ENCODE peak calls at places on chromosomes 16 and 17, in seven cellular contexts. R is GM12878, Z is HCT116, X is H1, L is HepG2, A is K562, C is SK-N-SH. E is an unnamed sample.

GRCh38 chr17:64448665-64449512 is at the start of gene MILR1:
- DNase-seq in R (peak), Z (peak), X (no peak), L (no peak), A (peak), C (no peak), E (no peak)

GRCh38 chr16:30574678-30575077 is 3.2 kb upstream of the ZNF688 start:
- DNase-seq in R (no peak), Z (no peak), X (no peak), L (no peak), A (no peak), C (no peak), E (no peak)

GRCh38 chr16:1026057-1026783 is 44.6 kb downstream of the SOX8 start:
- DNase-seq in R (no peak), Z (no peak), X (no peak), L (no peak), A (no peak), C (no peak), E (no peak)

GRCh38 chr17:64200080-64201042 is 62.7 kb downstream of the TEX2 start:
- DNase-seq in R (peak), Z (no peak), X (no peak), L (no peak), A (no peak), C (no peak), E (no peak)

GRCh38 chr17:39196820-39197331 is 593 bp downstream of the CACNB1 start:
- DNase-seq in R (no peak), Z (no peak), X (peak), L (no peak), A (peak), C (peak), E (peak)

GRCh38 chr17:2710804-2711607 is 558 bp downstream of the CLUH start:
- DNase-seq in R (no peak), Z (no peak), X (no peak), L (peak), A (peak), C (peak), E (no peak)

GRCh38 chr17:43908111-43908721 is 880 bp upstream of the MPP2 start:
- DNase-seq in R (no peak), Z (peak), X (peak), L (no peak), A (peak), C (peak), E (peak)

GRCh38 chr17:47915667-47916242 is 19.7 kb downstream of the SP2 start:
- DNase-seq in R (no peak), Z (no peak), X (no peak), L (no peak), A (no peak), C (no peak), E (no peak)

GRCh38 chr17:51372345-51373004 is 112.1 kb downstream of the UTP18 start:
- DNase-seq in R (peak), Z (peak), X (no peak), L (peak), A (peak), C (no peak), E (peak)

GRCh38 chr16:3461120-3461519 is 17.6 kb downstream of the NAA60 start:
- DNase-seq in R (no peak), Z (no peak), X (no peak), L (no peak), A (no peak), C (no peak), E (no peak)

GRCh38 chr17:81401727-81402529 is 6.7 kb downstream of the BAHCC1 start:
- DNase-seq in R (no peak), Z (no peak), X (no peak), L (no peak), A (peak), C (peak), E (no peak)

GRCh38 chr17:59840908-59841666 is 51.7 kb downstream of the TUBD1 start:
- DNase-seq in R (no peak), Z (no peak), X (no peak), L (no peak), A (no peak), C (no peak), E (no peak)

GRCh38 chr17:4043862-4044261 is 79.6 kb upstream of the ATP2A3 start:
- DNase-seq in R (peak), Z (no peak), X (no peak), L (no peak), A (no peak), C (no peak), E (no peak)

GRCh38 chr17:50634123-50634914 is at the start of gene ABCC3:
- DNase-seq in R (no peak), Z (no peak), X (peak), L (peak), A (no peak), C (peak), E (peak)

GRCh38 chr17:82241926-82242697 is 13.3 kb downstream of the SLC16A3 start:
- DNase-seq in R (no peak), Z (no peak), X (no peak), L (peak), A (peak), C (peak), E (no peak)

GRCh38 chr16:1287982-1288670 is 21.3 kb upstream of the UBE2I start:
- DNase-seq in R (no peak), Z (no peak), X (no peak), L (no peak), A (no peak), C (no peak), E (peak)

GRCh38 chr17:28645576-28645939 is 600 bp upstream of the BLTP2 start:
- DNase-seq in R (no peak), Z (no peak), X (no peak), L (no peak), A (no peak), C (no peak), E (no peak)

GRCh38 chr17:82394296-82394695 is 22.7 kb downstream of the UTS2R start:
- DNase-seq in R (no peak), Z (no peak), X (no peak), L (no peak), A (no peak), C (no peak), E (no peak)

GRCh38 chr17:81295031-81295677 is at the start of gene SLC38A10:
- DNase-seq in R (peak), Z (peak), X (peak), L (peak), A (peak), C (peak), E (peak)

GRCh38 chr17:81831957-81832607 is 1.0 kb downstream of the MCRIP1 start:
- DNase-seq in R (no peak), Z (no peak), X (no peak), L (no peak), A (no peak), C (no peak), E (no peak)

GRCh38 chr17:44981221-44981968 is 13.3 kb upstream of the C1QL1 start:
- DNase-seq in R (no peak), Z (no peak), X (no peak), L (peak), A (no peak), C (no peak), E (peak)

GRCh38 chr17:50539762-50540440 is 7.1 kb upstream of the SPATA20 start:
- DNase-seq in R (no peak), Z (no peak), X (peak), L (no peak), A (peak), C (no peak), E (peak)

GRCh38 chr16:57564571-57565270 is 22.3 kb downstream of the ADGRG5 start:
- DNase-seq in R (no peak), Z (no peak), X (no peak), L (no peak), A (no peak), C (no peak), E (no peak)

GRCh38 chr17:11737290-11737679 is 139.0 kb downstream of the DNAH9 start:
- DNase-seq in R (no peak), Z (no peak), X (no peak), L (no peak), A (no peak), C (no peak), E (no peak)

GRCh38 chr17:11739848-11740247 is 141.6 kb downstream of the DNAH9 start:
- DNase-seq in R (no peak), Z (no peak), X (no peak), L (no peak), A (no peak), C (no peak), E (no peak)

GRCh38 chr17:11736613-11737289 is 138.5 kb downstream of the DNAH9 start:
- DNase-seq in R (no peak), Z (no peak), X (no peak), L (no peak), A (no peak), C (no peak), E (no peak)

GRCh38 chr17:11742891-11743290 is 144.6 kb downstream of the DNAH9 start:
- DNase-seq in R (no peak), Z (no peak), X (no peak), L (no peak), A (no peak), C (no peak), E (no peak)

DNA sequence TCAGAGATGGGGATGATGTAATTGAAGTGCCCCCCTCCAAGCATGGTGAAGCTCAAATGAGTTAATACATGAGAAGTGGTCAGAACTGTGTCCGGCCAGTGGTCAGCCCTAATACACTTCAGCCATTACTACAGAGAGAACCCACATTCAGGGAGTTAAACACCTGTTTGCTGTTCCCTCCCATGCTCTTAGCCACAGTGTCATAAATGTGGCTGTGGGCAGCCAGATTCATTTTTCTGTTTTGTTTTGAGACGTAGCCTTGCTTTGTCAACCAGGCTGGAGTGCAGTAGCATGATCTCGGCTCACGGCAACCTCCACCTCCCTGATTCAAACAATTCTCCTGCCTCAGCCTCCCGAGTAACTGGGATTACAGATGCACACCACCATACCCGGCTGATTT is 139.9 kb downstream of the DNAH9 start:
- DNase-seq in R (no peak), Z (no peak), X (no peak), L (no peak), A (no peak), C (no peak), E (no peak)
- TF ChIP-seq JUND in R (no peak), Z (no peak), X (no peak), L (no peak), A (no peak), C (no peak), E (no peak)

DNA sequence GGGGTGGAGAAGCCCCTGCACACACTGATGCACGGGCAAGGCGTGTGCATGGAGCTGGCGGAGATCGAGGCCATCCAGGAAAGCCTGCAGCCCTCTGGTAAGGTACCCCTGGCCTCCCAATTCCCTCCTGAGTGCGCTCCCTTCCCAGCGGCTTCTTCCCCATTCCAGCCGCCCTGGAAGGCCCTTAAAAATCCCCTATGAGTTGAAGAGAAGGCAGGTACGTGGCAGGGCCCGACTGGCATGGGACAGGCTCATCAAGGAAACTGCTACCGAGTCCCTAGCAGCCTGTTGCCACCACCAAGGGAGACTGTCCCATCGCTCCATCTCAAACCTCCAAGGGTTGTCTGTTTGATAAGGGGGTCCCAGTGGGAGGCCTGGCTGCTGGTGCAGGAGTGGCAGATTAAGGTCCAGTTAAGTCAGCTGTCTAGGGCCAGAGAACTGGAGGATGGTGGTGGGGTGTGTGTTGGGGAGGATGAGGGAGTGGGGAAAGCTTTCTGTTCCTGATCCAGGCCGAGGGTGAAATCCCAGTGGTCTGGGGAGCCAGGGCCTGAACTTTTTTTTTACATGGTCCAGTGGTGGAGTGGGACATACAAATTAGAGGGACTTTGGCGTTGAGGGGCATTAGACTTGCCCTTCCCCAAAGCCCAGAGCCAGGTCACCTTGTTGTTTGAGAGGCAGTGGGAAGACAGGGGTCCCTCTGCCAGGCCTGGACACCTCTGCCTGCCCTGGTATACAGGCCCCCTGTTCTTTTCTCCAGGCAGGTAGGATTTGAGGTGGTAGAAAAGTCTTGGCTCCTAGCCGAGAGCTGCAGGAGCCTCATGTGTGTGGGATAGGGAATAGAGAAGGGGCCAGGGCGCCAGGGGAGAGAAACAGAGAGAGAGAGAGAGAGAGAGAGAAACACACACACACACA is 994 bp downstream of the IGFBP4 start:
- DNase-seq in R (no peak), Z (no peak), X (peak), L (no peak), A (no peak), C (no peak), E (peak)
- TF ChIP-seq JUND in R (no peak), Z (no peak), X (no peak), L (no peak), A (no peak), C (no peak), E (no peak)

GRCh38 chr17:30345089-30345433 is 11.2 kb upstream of the TMIGD1 start:
- DNase-seq in R (no peak), Z (no peak), X (no peak), L (no peak), A (no peak), C (no peak), E (no peak)

GRCh38 chr17:30345527-30346075 is 11.7 kb upstream of the TMIGD1 start:
- DNase-seq in R (no peak), Z (no peak), X (no peak), L (peak), A (peak), C (no peak), E (no peak)

GRCh38 chr17:30347488-30347887 is 13.6 kb upstream of the TMIGD1 start:
- DNase-seq in R (no peak), Z (no peak), X (no peak), L (no peak), A (no peak), C (peak), E (no peak)

GRCh38 chr17:30344283-30345088 is 10.6 kb upstream of the TMIGD1 start:
- DNase-seq in R (no peak), Z (no peak), X (no peak), L (peak), A (peak), C (peak), E (peak)

GRCh38 chr17:30346211-30346831 is 12.5 kb upstream of the TMIGD1 start:
- DNase-seq in R (no peak), Z (no peak), X (no peak), L (peak), A (no peak), C (no peak), E (no peak)
- TF ChIP-seq JUND in R (no peak), Z (no peak), X (no peak), L (no peak), A (no peak), C (no peak), E (no peak)

DNA sequence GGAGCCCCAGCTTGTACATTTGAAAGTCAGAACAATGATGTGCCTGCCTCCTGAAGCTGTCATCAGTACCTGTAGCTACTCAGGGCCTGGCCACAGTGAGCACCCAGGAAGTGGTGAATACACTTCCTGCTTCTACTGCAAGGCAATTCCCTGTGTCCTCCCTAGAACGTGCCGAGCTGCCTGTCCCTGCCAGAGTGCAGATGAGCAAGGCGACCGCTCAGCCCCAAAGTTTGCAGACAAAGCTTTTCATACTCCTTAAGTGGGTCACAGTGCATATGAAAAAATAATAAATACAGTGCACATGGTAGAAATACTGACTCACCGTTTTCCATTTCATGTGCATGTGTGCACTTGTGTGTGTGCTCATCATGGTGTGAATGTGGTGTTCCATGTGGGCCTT is 77.3 kb downstream of the MPRIP start:
- DNase-seq in R (peak), Z (no peak), X (no peak), L (no peak), A (no peak), C (no peak), E (no peak)
- TF ChIP-seq JUND in R (no peak), Z (no peak), X (no peak), L (no peak), A (no peak), C (no peak), E (no peak)